ENCODE peak calls at places on chromosomes 12 and 14, in five cellular contexts. M, I, W, T and X are unnamed samples.

GRCh38 chr12:75603475-75603874 is 92.1 kb upstream of the KRR1 start:
- DNase-seq in M (no peak), I (peak), W (no peak), T (no peak), X (no peak)

GRCh38 chr12:46562625-46563228 is 190.2 kb upstream of the SLC38A2 start:
- DNase-seq in M (no peak), I (peak), W (no peak), T (no peak), X (peak)

GRCh38 chr12:57280234-57281062 is 29.5 kb upstream of the STAC3 start:
- DNase-seq in M (no peak), I (peak), W (peak), T (no peak), X (peak)

GRCh38 chr12:32140867-32141266 is 34.2 kb downstream of the BICD1 start:
- DNase-seq in M (no peak), I (no peak), W (no peak), T (no peak), X (no peak)

GRCh38 chr12:57471-57980 is 9.0 kb upstream of the IQSEC3 start:
- DNase-seq in M (no peak), I (no peak), W (no peak), T (no peak), X (no peak)

GRCh38 chr12:34406228-34406995 is 384.1 kb downstream of the ALG10 start:
- DNase-seq in M (no peak), I (no peak), W (no peak), T (no peak), X (no peak)

GRCh38 chr14:49893309-49894213 is 679 bp downstream of the ARF6 start:
- DNase-seq in M (no peak), I (peak), W (no peak), T (no peak), X (no peak)

GRCh38 chr14:69005432-69006148 is 26.5 kb upstream of the ACTN1 start:
- DNase-seq in M (no peak), I (peak), W (peak), T (no peak), X (peak)

GRCh38 chr12:103848917-103849491 is 8.0 kb upstream of the NT5DC3 start:
- DNase-seq in M (no peak), I (no peak), W (no peak), T (no peak), X (no peak)

GRCh38 chr14:99562848-99563748 is 40.9 kb downstream of the CCDC85C start:
- DNase-seq in M (peak), I (peak), W (no peak), T (no peak), X (peak)

GRCh38 chr14:20855652-20856291 is 35.4 kb upstream of the RNASE3 start:
- DNase-seq in M (peak), I (peak), W (peak), T (no peak), X (peak)

GRCh38 chr12:82527165-82527780 is 159.4 kb upstream of the TMTC2 start:
- DNase-seq in M (peak), I (peak), W (peak), T (peak), X (peak)

GRCh38 chr14:28382460-28383220 is 383.9 kb upstream of the FOXG1 start:
- DNase-seq in M (no peak), I (peak), W (no peak), T (no peak), X (peak)

GRCh38 chr12:54258286-54258685 is 21.6 kb downstream of the CBX5 start:
- DNase-seq in M (no peak), I (peak), W (no peak), T (no peak), X (peak)

GRCh38 chr12:21666722-21667121 is 9.1 kb upstream of the LDHB start:
- DNase-seq in M (no peak), I (peak), W (no peak), T (no peak), X (no peak)